ENCODE peak calls at places on chromosomes 5 and 9, in six cellular contexts. Z, O, Y, C, V and S are unnamed samples.

GRCh38 chr5:76744632-76745031 is 28.7 kb downstream of the F2R start:
- DNase-seq in Z (no peak), O (no peak), Y (no peak), C (no peak), V (no peak), S (no peak)

GRCh38 chr9:33517373-33517772 is 6.7 kb upstream of the ANKRD18B start:
- DNase-seq in Z (no peak), O (peak; percentile 63), Y (no peak), C (peak; percentile 12), V (peak; percentile 60), S (no peak)

GRCh38 chr5:10982616-10983015 is 221.6 kb upstream of the DAP start:
- DNase-seq in Z (no peak), O (no peak), Y (no peak), C (no peak), V (no peak), S (no peak)

GRCh38 chr9:76817489-76817888 is 53.3 kb downstream of the PCA3 start:
- DNase-seq in Z (no peak), O (no peak), Y (no peak), C (peak; percentile 64), V (peak; percentile 88), S (no peak)

GRCh38 chr5:54285573-54286124 is 24.7 kb downstream of the ARL15 start:
- DNase-seq in Z (no peak), O (no peak), Y (no peak), C (no peak), V (no peak), S (no peak)

GRCh38 chr9:122819791-122820489 is 8.4 kb downstream of the PDCL start:
- DNase-seq in Z (no peak), O (no peak), Y (no peak), C (peak; percentile 70), V (peak; percentile 78), S (no peak)

GRCh38 chr5:78675956-78676727 is 27.6 kb upstream of the LHFPL2 start:
- DNase-seq in Z (no peak), O (no peak), Y (no peak), C (no peak), V (no peak), S (no peak)

GRCh38 chr5:13745508-13745907 is 199.0 kb downstream of the DNAH5 start:
- DNase-seq in Z (no peak), O (no peak), Y (no peak), C (peak; percentile 77), V (peak; percentile 90), S (no peak)

GRCh38 chr5:126454081-126454480 is 30.9 kb downstream of the GRAMD2B start:
- DNase-seq in Z (no peak), O (peak; percentile 29), Y (no peak), C (no peak), V (no peak), S (no peak)

GRCh38 chr9:100581661-100582060 is 3.8 kb downstream of the CAVIN4 start:
- DNase-seq in Z (no peak), O (no peak), Y (no peak), C (peak; percentile 34), V (no peak), S (no peak)

GRCh38 chr5:77867914-77868313 is 91.8 kb upstream of the TBCA start:
- DNase-seq in Z (no peak), O (no peak), Y (no peak), C (no peak), V (no peak), S (no peak)

GRCh38 chr5:179378441-179379271 is 33.4 kb upstream of the ADAMTS2 start:
- DNase-seq in Z (no peak), O (no peak), Y (no peak), C (no peak), V (peak; percentile 78), S (no peak)

GRCh38 chr5:1343931-1344901 is 683 bp downstream of the CLPTM1L start:
- DNase-seq in Z (no peak), O (peak; percentile 4), Y (no peak), C (peak; percentile 4), V (peak; percentile 12), S (no peak)

GRCh38 chr5:125058185-125058826 is 311.9 kb upstream of the ZNF608 start:
- DNase-seq in Z (no peak), O (peak; percentile 23), Y (no peak), C (no peak), V (peak; percentile 69), S (no peak)

GRCh38 chr5:39191216-39191615 is 28.1 kb downstream of the FYB1 start:
- DNase-seq in Z (no peak), O (no peak), Y (no peak), C (no peak), V (no peak), S (no peak)

GRCh38 chr9:79798450-79798849 is 226.7 kb downstream of the TLE4 start:
- DNase-seq in Z (no peak), O (no peak), Y (no peak), C (no peak), V (no peak), S (no peak)

GRCh38 chr5:67246108-67246507 is 49.5 kb upstream of the CD180 start:
- DNase-seq in Z (no peak), O (peak; percentile 93), Y (peak; percentile 8), C (peak; percentile 56), V (peak; percentile 82), S (no peak)

GRCh38 chr5:41636605-41637004 is 126.2 kb upstream of the PLCXD3 start:
- DNase-seq in Z (no peak), O (peak; percentile 63), Y (no peak), C (no peak), V (peak; percentile 28), S (no peak)

GRCh38 chr5:17897776-17898175 is 263.5 kb downstream of the TAF11L14 start:
- DNase-seq in Z (no peak), O (peak; percentile 59), Y (no peak), C (no peak), V (no peak), S (no peak)

GRCh38 chr5:157215143-157215825 is 34.6 kb downstream of the ITK start:
- DNase-seq in Z (no peak), O (no peak), Y (no peak), C (no peak), V (no peak), S (no peak)

GRCh38 chr5:21680661-21681060 is 1172.5 kb downstream of the CDH12 start:
- DNase-seq in Z (no peak), O (peak; percentile 29), Y (no peak), C (peak; percentile 47), V (peak; percentile 35), S (no peak)

GRCh38 chr9:91036826-91037510 is 235.3 kb downstream of the SYK start:
- DNase-seq in Z (peak; percentile 86), O (peak; percentile 69), Y (peak; percentile 21), C (peak; percentile 80), V (peak; percentile 92), S (peak; percentile 87)

DNA sequence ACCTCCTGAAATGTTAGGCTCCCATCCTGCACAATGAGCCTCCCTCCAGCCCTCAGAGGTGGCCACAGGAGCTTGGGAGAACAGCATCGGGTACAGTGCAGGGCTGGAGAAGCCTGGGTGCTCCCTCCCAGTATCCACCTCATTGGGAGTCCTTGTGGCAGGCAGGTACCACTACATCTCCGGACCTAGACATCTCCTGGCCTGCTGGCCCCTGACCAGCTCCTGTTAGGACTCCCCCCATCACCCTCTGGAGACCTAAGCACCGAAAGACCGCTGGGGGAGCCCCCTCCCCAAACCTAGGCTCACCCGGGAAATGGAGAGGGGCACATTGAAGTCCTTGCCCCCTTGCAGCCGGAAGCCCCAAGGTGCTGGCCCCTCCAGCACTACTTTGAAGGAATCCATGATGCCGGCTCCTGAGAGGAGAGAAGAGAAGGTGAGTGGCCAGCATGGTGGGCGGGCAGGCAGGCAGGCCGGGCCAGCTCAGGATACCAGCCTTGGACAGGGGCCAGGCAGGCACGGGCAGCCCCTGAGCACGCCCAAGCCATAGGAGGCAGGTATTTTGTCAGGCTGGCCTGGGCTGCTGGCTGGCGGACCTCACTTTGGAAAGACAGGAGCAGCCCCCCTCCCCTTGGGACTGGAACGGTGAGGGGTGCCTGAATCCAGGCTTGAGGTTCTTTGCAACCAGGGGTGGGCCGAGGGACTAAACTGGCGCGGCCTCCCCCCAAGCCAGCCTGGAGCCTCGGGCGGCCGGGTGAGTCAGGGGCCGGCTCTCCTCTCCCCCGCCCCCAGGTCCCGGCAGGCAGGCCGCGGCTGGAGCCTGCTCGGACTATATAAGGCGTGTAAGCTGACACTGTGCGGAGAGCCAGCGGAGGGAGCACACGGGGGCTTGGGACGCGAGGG is 1.0 kb downstream of the PDLIM7 start:
- DNase-seq in Z (peak; percentile 66), O (peak; percentile 58), Y (no peak), C (peak; percentile 88), V (peak; percentile 94), S (peak; percentile 55)
- H3K4me1 ChIP-seq in Z (no peaks in the 10 kb centered on the region), O (peaks cover 42% of the 10 kb centered on the region), Y (peaks cover 22% of the 10 kb centered on the region), C (peaks cover 66% of the 10 kb centered on the region), V (peaks cover 40% of the 10 kb centered on the region), S (peaks cover 6% of the 10 kb centered on the region)

GRCh38 chr9:84670106-84670800 is 724 bp downstream of the NTRK2 start:
- DNase-seq in Z (no peak), O (no peak), Y (no peak), C (peak; percentile 2), V (no peak), S (no peak)
- H3K27ac ChIP-seq in Z (no peak overlapping the region), O (no peak overlapping the region), Y (no peak overlapping the region), C (no peak overlapping the region), V (no peak overlapping the region), S (no peak overlapping the region)

GRCh38 chr9:133977421-133978201 is 14.5 kb downstream of the VAV2 start:
- DNase-seq in Z (peak; percentile 19), O (no peak), Y (no peak), C (no peak), V (no peak), S (no peak)

GRCh38 chr9:133979921-133980863 is 11.9 kb downstream of the VAV2 start:
- DNase-seq in Z (peak; percentile 65), O (no peak), Y (no peak), C (no peak), V (no peak), S (no peak)

GRCh38 chr9:133976888-133977287 is 15.2 kb downstream of the VAV2 start:
- DNase-seq in Z (peak; percentile 14), O (no peak), Y (no peak), C (no peak), V (no peak), S (no peak)

GRCh38 chr9:133979124-133979920 is 12.8 kb downstream of the VAV2 start:
- DNase-seq in Z (peak; percentile 78), O (no peak), Y (no peak), C (peak; percentile 27), V (peak; percentile 37), S (no peak)

GRCh38 chr9:133978226-133979123 is 13.6 kb downstream of the VAV2 start:
- DNase-seq in Z (peak; percentile 67), O (no peak), Y (no peak), C (no peak), V (no peak), S (no peak)
- H3K4me1 ChIP-seq in Z (peaks cover 64% of the 10 kb centered on the region), O (no peaks in the 10 kb centered on the region), Y (no peaks in the 10 kb centered on the region), C (peaks cover 15% of the 10 kb centered on the region), V (peaks cover 25% of the 10 kb centered on the region), S (no peaks in the 10 kb centered on the region)

GRCh38 chr9:116992870-116993269 is 305.8 kb downstream of the TRIM32 start:
- DNase-seq in Z (no peak), O (no peak), Y (no peak), C (no peak), V (peak; percentile 2), S (no peak)
- H3K27ac ChIP-seq in Z (no peak overlapping the region), O (no peak overlapping the region), Y (no peak overlapping the region), C (no peak overlapping the region), V (no peak overlapping the region), S (no peak overlapping the region)

DNA sequence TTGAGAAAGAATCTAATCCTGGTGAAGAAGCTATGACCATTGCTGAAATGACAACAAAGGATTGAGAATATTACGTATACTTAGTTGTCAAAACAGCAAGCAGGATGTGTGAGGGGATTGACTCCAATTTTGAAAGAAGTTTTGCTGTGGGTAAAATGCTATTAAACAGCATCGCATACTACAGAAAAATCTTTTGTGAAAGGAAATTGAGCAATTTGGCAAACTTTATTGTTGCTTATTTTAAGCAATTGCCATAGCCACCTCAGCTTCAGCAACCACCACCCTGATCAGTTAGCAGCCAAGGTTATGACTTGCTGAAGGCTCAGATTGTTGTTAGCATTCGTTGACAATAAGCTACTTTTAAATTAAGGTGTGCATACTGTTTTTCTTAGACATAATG is 22.5 kb upstream of the ARL14EPL start:
- DNase-seq in Z (no peak), O (no peak), Y (no peak), C (no peak), V (no peak), S (no peak)
- H3K4me1 ChIP-seq in Z (no peaks in the 10 kb centered on the region), O (no peaks in the 10 kb centered on the region), Y (no peaks in the 10 kb centered on the region), C (no peaks in the 10 kb centered on the region), V (peaks cover 1% of the 10 kb centered on the region), S (no peaks in the 10 kb centered on the region)